ENCODE peak calls at places on chromosome 5, in five cellular contexts. Q is adrenal gland, V is testis, K is heart right ventricle, F is brain microvascular endothelial cell. H is an unnamed sample.

GRCh38 chr5:68740204-68740910 is 353.5 kb upstream of the SLC30A5 start:
- DNase-seq in Q (no peak), V (no peak), K (no peak), F (no peak), H (no peak)

GRCh38 chr5:95892784-95893354 is 68.8 kb downstream of the ELL2 start:
- DNase-seq in Q (peak; percentile 43), V (peak; percentile 50), K (no peak), F (peak; percentile 53), H (no peak)

GRCh38 chr5:155728146-155728856 is 598.7 kb upstream of the SGCD start:
- DNase-seq in Q (peak; percentile 35), V (peak; percentile 78), K (peak; percentile 47), F (peak; percentile 1), H (no peak)

GRCh38 chr5:16570121-16570815 is 46.5 kb downstream of the RETREG1 start:
- DNase-seq in Q (no peak), V (no peak), K (no peak), F (peak; percentile 23), H (no peak)

GRCh38 chr5:180809403-180810209 is 7.0 kb upstream of the MGAT1 start:
- DNase-seq in Q (peak; percentile 93), V (peak; percentile 95), K (peak; percentile 89), F (peak; percentile 85), H (no peak)

GRCh38 chr5:69032009-69032408 is 61.8 kb upstream of the SLC30A5 start:
- DNase-seq in Q (no peak), V (no peak), K (no peak), F (no peak), H (no peak)

GRCh38 chr5:165290535-165290934 is 1785.1 kb downstream of the MAT2B start:
- DNase-seq in Q (no peak), V (no peak), K (no peak), F (no peak), H (no peak)

GRCh38 chr5:169706758-169707450 is 69.8 kb downstream of the DOCK2 start:
- DNase-seq in Q (peak; percentile 84), V (no peak), K (no peak), F (peak; percentile 50), H (no peak)

GRCh38 chr5:84602371-84602771 is 217.7 kb upstream of the EDIL3 start:
- DNase-seq in Q (no peak), V (no peak), K (no peak), F (no peak), H (no peak)

GRCh38 chr5:180424094-180424493 is 70.1 kb upstream of the CNOT6 start:
- DNase-seq in Q (no peak), V (no peak), K (no peak), F (peak; percentile 4), H (no peak)

GRCh38 chr5:43604699-43605098 is 1.7 kb downstream of the NNT start:
- DNase-seq in Q (no peak), V (no peak), K (no peak), F (no peak), H (no peak)

GRCh38 chr5:6058055-6058715 is 320.2 kb downstream of the MED10 start:
- DNase-seq in Q (no peak), V (no peak), K (no peak), F (no peak), H (no peak)

GRCh38 chr5:119395080-119395836 is 39.4 kb downstream of the TNFAIP8 start:
- DNase-seq in Q (no peak), V (no peak), K (no peak), F (no peak), H (peak; percentile 40)

GRCh38 chr5:106521701-106522100 is 1149.0 kb downstream of the EFNA5 start:
- DNase-seq in Q (no peak), V (no peak), K (no peak), F (peak; percentile 88), H (no peak)

GRCh38 chr5:36686881-36687280 is 80.5 kb downstream of the SLC1A3 start:
- DNase-seq in Q (no peak), V (no peak), K (no peak), F (no peak), H (no peak)

GRCh38 chr5:38607396-38607795 is 51.0 kb upstream of the LIFR start:
- DNase-seq in Q (peak; percentile 18), V (no peak), K (no peak), F (peak; percentile 92), H (no peak)

GRCh38 chr5:140168371-140168770 is 6.6 kb upstream of the CYSTM1 start:
- DNase-seq in Q (no peak), V (no peak), K (no peak), F (no peak), H (no peak)

GRCh38 chr5:173319610-173320100 is 8.6 kb downstream of the STC2 start:
- DNase-seq in Q (no peak), V (no peak), K (no peak), F (no peak), H (no peak)

GRCh38 chr5:17252543-17252942 is 35.1 kb downstream of the BASP1 start:
- DNase-seq in Q (no peak), V (no peak), K (no peak), F (no peak), H (no peak)

GRCh38 chr5:124748687-124749594 is 2.5 kb upstream of the ZNF608 start:
- DNase-seq in Q (peak; percentile 88), V (peak; percentile 92), K (peak; percentile 84), F (peak; percentile 93), H (peak; percentile 60)

GRCh38 chr5:59367791-59368394 is 525.6 kb downstream of the PDE4D start:
- DNase-seq in Q (peak; percentile 71), V (peak; percentile 77), K (peak; percentile 70), F (peak; percentile 66), H (no peak)

GRCh38 chr5:82720213-82720612 is 357.0 kb downstream of the TMEM167A start:
- DNase-seq in Q (no peak), V (no peak), K (no peak), F (no peak), H (no peak)

GRCh38 chr5:54909126-54909525 is 76.3 kb downstream of the ESM1 start:
- DNase-seq in Q (no peak), V (no peak), K (no peak), F (no peak), H (no peak)

GRCh38 chr5:81395262-81395661 is 1.3 kb upstream of the ACOT12 start:
- DNase-seq in Q (no peak), V (no peak), K (no peak), F (no peak), H (no peak)

GRCh38 chr5:165460911-165461310 is 1955.5 kb downstream of the MAT2B start:
- DNase-seq in Q (no peak), V (no peak), K (no peak), F (no peak), H (no peak)

GRCh38 chr5:57501414-57502321 is 19.1 kb upstream of the ACTBL2 start:
- DNase-seq in Q (no peak), V (no peak), K (peak; percentile 46), F (peak; percentile 31), H (no peak)

GRCh38 chr5:107893642-107894041 is 222.9 kb upstream of the EFNA5 start:
- DNase-seq in Q (peak; percentile 21), V (no peak), K (no peak), F (no peak), H (no peak)

GRCh38 chr5:170572453-170572852 is 68.6 kb downstream of the KCNIP1 start:
- DNase-seq in Q (no peak), V (no peak), K (no peak), F (no peak), H (no peak)

GRCh38 chr5:95718203-95718602 is 12.9 kb upstream of the RHOBTB3 start:
- DNase-seq in Q (no peak), V (no peak), K (no peak), F (no peak), H (peak; percentile 30)

GRCh38 chr5:174733091-174733690 is 8.8 kb downstream of the MSX2 start:
- DNase-seq in Q (no peak), V (no peak), K (no peak), F (no peak), H (no peak)

GRCh38 chr5:116650544-116650943 is 75.9 kb upstream of the SEMA6A start:
- DNase-seq in Q (no peak), V (no peak), K (no peak), F (no peak), H (no peak)

GRCh38 chr5:146338774-146339714 is at the start of gene POU4F3:
- DNase-seq in Q (no peak), V (no peak), K (no peak), F (no peak), H (no peak)

GRCh38 chr5:132687995-132688394 is 14.2 kb downstream of the IL4 start:
- DNase-seq in Q (no peak), V (no peak), K (no peak), F (no peak), H (no peak)

DNA sequence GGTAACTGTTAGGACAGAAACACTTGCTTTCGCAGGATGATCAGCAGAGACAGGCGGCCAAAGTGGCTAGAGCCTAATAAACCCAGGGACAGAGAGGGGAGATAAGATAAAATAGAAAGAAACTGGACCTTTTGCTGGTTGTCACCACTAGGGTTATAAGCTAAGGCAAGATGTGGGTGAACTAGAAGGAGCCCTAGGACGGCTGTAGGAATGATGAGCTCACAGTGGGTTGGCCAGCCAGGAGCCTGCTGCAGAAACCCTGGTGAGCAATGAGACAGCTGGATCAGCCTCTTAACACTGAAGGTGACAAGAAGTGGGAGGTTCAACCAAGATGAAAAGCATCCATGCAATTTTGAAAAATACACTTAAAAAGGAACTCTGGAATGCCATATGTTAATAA is 13.5 kb downstream of the CTNND2 start:
- DNase-seq in Q (no peak), V (no peak), K (no peak), F (no peak), H (no peak)
- TF ChIP-seq CTCF in Q (no peak), V (no peak), K (no peak), F (no peak), H (no peak)

GRCh38 chr5:149561848-149562247 is 10.6 kb upstream of the CSNK1A1 start:
- DNase-seq in Q (peak; percentile 41), V (no peak), K (peak; percentile 34), F (peak; percentile 89), H (no peak)
- H3K4me3 ChIP-seq in Q (no peak overlapping the region), V (no peak overlapping the region), K (peak overlapping the region; percentile 24), F (peak overlapping the region; percentile 30), H (no peak overlapping the region)

GRCh38 chr5:7902201-7902600 is 33.3 kb downstream of the MTRR start:
- DNase-seq in Q (no peak), V (no peak), K (no peak), F (no peak), H (no peak)
- H3K36me3 ChIP-seq in Q (no peaks in the 10 kb centered on the region), V (no peaks in the 10 kb centered on the region), K (peaks cover 54% of the 10 kb centered on the region), F (peaks cover 33% of the 10 kb centered on the region), H (peaks cover 11% of the 10 kb centered on the region)

DNA sequence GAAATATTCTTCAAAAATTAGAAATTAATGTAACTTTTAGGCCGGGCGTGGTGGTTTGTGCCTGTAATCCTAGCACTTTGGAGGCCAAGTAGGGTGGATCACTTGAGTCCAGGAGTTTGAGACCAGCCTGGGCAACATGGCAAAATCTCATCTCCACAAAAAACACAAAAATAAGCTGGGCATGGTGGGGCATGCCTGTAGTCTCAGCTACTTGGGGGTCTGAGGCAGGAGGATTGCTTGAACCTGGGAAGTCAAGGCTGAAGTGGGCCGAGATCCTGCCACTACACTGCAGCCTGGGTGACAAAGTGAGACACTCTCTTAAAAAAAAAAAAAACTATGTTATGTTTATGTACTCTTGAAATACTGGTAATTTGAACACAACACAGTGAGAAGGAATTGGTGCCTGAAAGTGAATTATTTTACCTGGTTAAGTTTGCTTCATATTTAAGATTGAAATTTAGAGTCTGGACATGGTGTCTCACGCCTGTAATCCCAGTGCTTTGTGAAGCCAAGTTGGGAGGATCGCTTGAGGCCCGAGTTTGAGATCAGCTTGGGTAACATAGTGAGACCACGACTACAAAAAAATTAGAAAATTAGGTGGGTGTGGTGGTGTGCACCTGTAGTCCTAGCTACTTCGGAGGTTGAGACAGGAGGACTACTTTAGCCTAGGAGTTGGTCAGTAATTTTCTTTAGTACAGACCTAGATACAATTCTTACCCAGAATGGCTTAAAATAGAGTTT is 15.0 kb downstream of the ARRDC3 start:
- DNase-seq in Q (peak; percentile 29), V (no peak), K (no peak), F (no peak), H (no peak)
- TF ChIP-seq CTCF in Q (no peak), V (no peak), K (no peak), F (no peak), H (no peak)

GRCh38 chr5:135989686-135990085 is 34.9 kb upstream of the LECT2 start:
- DNase-seq in Q (peak; percentile 47), V (no peak), K (no peak), F (no peak), H (no peak)
- H3K4me3 ChIP-seq in Q (no peak overlapping the region), V (no peak overlapping the region), K (no peak overlapping the region), F (no peak overlapping the region), H (no peak overlapping the region)

H was measured in GM06990.